ENCODE peak calls at places on chromosome 9, in six cellular contexts. One of them, this sample, is unnamed. For H3K36me3, the result is how much of the 10 kb centered on the place peaks cover.

GRCh38 chr9:87097238-87097637 is 149.9 kb upstream of the GAS1 start:
- DNase-seq in right atrium auricular region: no peak
- DNase-seq in OCI-LY7: no peak
- DNase-seq in brain microvascular endothelial cell: no peak
- DNase-seq in tibial nerve: no peak
- DNase-seq in IMR-90: no peak
- DNase-seq in this sample: no peak

GRCh38 chr9:73050887-73051550 is 98.2 kb upstream of the ALDH1A1 start:
- DNase-seq in tibial nerve: no peak
- DNase-seq in IMR-90: no peak
- DNase-seq in right atrium auricular region: no peak
- DNase-seq in OCI-LY7: no peak
- DNase-seq in brain microvascular endothelial cell: no peak
- DNase-seq in this sample: no peak

GRCh38 chr9:99057665-99058625 is 47.0 kb upstream of the TGFBR1 start:
- DNase-seq in tibial nerve: no peak
- DNase-seq in brain microvascular endothelial cell: peak
- DNase-seq in OCI-LY7: peak
- DNase-seq in right atrium auricular region: no peak
- DNase-seq in IMR-90: peak
- DNase-seq in this sample: peak

GRCh38 chr9:118669986-118670385 is 699.2 kb downstream of the BRINP1 start:
- DNase-seq in IMR-90: no peak
- DNase-seq in brain microvascular endothelial cell: no peak
- DNase-seq in right atrium auricular region: no peak
- DNase-seq in OCI-LY7: no peak
- DNase-seq in tibial nerve: no peak
- DNase-seq in this sample: no peak

GRCh38 chr9:129109504-129109903 is 1.1 kb downstream of the CRAT start:
- DNase-seq in IMR-90: no peak
- DNase-seq in OCI-LY7: peak
- DNase-seq in brain microvascular endothelial cell: no peak
- DNase-seq in right atrium auricular region: peak
- DNase-seq in tibial nerve: peak
- DNase-seq in this sample: peak

GRCh38 chr9:114958021-114958846 is 27.8 kb upstream of the TNFSF8 start:
- DNase-seq in brain microvascular endothelial cell: no peak
- DNase-seq in tibial nerve: no peak
- DNase-seq in right atrium auricular region: peak
- DNase-seq in OCI-LY7: no peak
- DNase-seq in IMR-90: no peak
- DNase-seq in this sample: no peak

GRCh38 chr9:83920469-83920941 is 727 bp downstream of the KIF27 start:
- DNase-seq in brain microvascular endothelial cell: no peak
- DNase-seq in IMR-90: peak
- DNase-seq in tibial nerve: peak
- DNase-seq in OCI-LY7: no peak
- DNase-seq in right atrium auricular region: no peak
- DNase-seq in this sample: peak

GRCh38 chr9:91515074-91515687 is 91.5 kb upstream of the NFIL3 start:
- DNase-seq in IMR-90: peak
- DNase-seq in right atrium auricular region: no peak
- DNase-seq in OCI-LY7: no peak
- DNase-seq in brain microvascular endothelial cell: peak
- DNase-seq in tibial nerve: no peak
- DNase-seq in this sample: peak

GRCh38 chr9:26260238-26260637 is 582.0 kb upstream of the TUSC1 start:
- DNase-seq in brain microvascular endothelial cell: peak
- DNase-seq in right atrium auricular region: no peak
- DNase-seq in IMR-90: peak
- DNase-seq in tibial nerve: no peak
- DNase-seq in OCI-LY7: no peak
- DNase-seq in this sample: peak

GRCh38 chr9:82553654-82554366 is 509.1 kb downstream of the RASEF start:
- DNase-seq in tibial nerve: no peak
- DNase-seq in OCI-LY7: no peak
- DNase-seq in IMR-90: peak
- DNase-seq in brain microvascular endothelial cell: no peak
- DNase-seq in right atrium auricular region: no peak
- DNase-seq in this sample: peak

GRCh38 chr9:14238518-14238917 is 75.4 kb downstream of the NFIB start:
- DNase-seq in right atrium auricular region: no peak
- DNase-seq in OCI-LY7: no peak
- DNase-seq in tibial nerve: no peak
- DNase-seq in brain microvascular endothelial cell: peak
- DNase-seq in IMR-90: peak
- DNase-seq in this sample: peak

DNA sequence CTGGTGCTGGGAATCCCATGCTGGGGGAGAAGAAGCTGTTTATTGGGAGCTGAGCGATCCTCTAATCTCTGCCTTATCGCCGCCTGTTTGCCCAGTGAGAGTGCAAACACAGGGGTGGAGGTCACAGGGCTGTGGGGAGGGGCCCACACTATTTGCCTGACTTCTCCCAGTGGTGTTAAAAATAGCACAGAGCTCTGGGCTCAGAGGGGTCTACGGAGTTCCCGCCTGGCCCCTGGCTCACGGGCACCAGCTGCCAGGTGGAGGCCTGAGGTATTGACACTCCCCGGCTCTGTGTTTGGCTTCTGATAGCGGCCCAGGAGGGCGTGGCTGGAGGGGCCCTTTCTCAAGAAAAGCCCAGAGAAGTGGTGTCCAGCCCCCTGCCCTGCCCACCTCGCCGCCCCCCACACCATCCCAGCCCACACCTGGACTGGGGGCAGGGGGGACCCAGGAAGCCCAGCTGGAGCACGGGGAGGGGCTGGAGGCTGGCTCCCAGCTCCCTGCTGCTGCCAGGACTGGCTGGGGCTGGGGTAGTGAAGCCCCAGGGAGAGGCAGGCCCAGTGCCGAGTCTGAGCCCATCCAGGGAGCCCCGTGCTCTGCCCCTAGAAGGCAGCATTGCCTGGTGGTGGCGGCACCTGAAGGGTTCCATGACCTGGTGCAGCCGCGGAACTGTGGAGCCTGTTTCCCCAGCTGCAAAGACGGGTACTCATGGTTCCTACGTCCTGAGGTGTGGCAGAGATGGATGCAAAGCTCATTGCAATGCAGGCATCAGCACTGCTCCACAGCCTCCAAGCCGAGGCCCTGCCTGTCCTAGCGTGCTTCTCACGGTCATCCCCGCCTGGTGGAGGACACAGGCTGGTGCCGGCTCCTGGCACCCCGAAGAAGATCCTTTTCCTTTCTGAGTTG is 35.7 kb upstream of the EGFL7 start:
- DNase-seq in IMR-90: no peak
- DNase-seq in OCI-LY7: no peak
- DNase-seq in brain microvascular endothelial cell: no peak
- DNase-seq in right atrium auricular region: no peak
- DNase-seq in tibial nerve: no peak
- DNase-seq in this sample: peak
- TF ChIP-seq CTCF in IMR-90: no peak
- TF ChIP-seq CTCF in OCI-LY7: no peak
- TF ChIP-seq CTCF in brain microvascular endothelial cell: peak
- TF ChIP-seq CTCF in right atrium auricular region: no peak
- TF ChIP-seq CTCF in tibial nerve: no peak
- TF ChIP-seq CTCF in this sample: peak

GRCh38 chr9:127808347-127809001 is 5.8 kb downstream of the FPGS start:
- DNase-seq in OCI-LY7: peak
- DNase-seq in brain microvascular endothelial cell: no peak
- DNase-seq in tibial nerve: no peak
- DNase-seq in right atrium auricular region: no peak
- DNase-seq in IMR-90: no peak
- DNase-seq in this sample: no peak
- H3K36me3 ChIP-seq in OCI-LY7: half or more
- H3K36me3 ChIP-seq in brain microvascular endothelial cell: half or more
- H3K36me3 ChIP-seq in tibial nerve: half or more
- H3K36me3 ChIP-seq in right atrium auricular region: under half
- H3K36me3 ChIP-seq in IMR-90: half or more
- H3K36me3 ChIP-seq in this sample: under half

DNA sequence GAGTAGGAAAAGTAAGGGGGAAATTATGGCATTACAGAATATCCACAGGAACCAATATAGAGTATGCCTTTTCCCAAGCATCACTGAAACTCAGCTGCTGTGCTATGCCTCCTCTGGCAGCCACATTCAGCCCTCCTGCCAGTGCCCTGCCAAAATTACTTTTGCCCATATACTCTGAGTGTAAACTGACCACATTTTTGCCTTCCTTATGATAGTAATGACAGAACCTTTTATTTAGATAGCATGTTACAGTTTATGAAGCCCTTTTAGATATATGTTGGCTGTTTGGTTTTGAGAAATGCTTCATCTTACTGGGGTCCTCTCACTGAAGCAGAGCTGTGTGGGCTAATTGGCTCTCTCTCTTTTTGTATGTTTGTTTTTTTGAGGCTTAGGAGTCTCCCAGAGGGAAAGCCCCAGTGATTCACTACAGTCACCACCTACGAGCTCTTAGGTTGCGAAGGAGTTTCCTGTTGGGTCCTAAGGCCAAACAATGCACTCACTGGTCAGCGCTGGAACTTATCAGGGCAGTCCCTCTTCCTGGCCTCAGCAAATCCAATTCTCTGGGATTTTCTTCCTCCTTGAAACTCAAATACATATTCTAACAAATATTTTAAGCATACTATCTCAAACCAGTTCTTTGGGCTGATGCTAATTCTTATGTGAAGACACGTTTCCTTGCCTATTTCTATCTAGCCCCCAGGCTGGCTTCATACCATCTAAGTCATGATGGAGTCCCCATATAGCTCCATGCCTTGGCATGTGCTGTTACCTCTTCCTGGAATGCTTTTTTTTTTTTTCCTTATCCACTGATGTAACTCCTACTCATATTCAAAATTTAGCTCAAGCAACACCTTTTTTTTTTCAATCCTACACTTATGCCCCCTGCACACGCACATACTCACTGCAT is 3.7 kb downstream of the PHF24 start:
- DNase-seq in IMR-90: peak
- DNase-seq in brain microvascular endothelial cell: peak
- DNase-seq in tibial nerve: no peak
- DNase-seq in right atrium auricular region: no peak
- DNase-seq in OCI-LY7: no peak
- DNase-seq in this sample: peak
- TF ChIP-seq CTCF in IMR-90: no peak
- TF ChIP-seq CTCF in brain microvascular endothelial cell: no peak
- TF ChIP-seq CTCF in tibial nerve: no peak
- TF ChIP-seq CTCF in right atrium auricular region: no peak
- TF ChIP-seq CTCF in OCI-LY7: no peak
- TF ChIP-seq CTCF in this sample: no peak

DNA sequence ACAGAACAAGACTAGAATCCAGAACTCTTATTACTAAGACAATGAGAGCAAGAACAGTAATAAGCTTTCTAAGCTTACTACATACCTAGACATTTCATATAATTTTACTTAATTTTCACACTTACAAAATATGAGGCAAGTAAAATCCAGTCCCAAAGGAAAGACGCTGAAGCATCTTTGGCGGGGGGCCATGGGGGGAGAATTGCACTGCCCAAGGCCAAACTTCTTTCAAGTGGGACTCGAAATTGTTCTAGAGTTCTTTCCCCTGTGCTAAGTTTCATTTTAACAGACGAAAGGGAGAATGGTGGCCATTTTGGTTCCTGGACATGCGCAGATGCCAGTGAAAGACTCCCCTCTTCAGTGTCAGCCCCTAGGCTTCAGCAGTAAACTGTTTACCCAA is 72.3 kb downstream of the PRRT1B start:
- DNase-seq in brain microvascular endothelial cell: no peak
- DNase-seq in right atrium auricular region: no peak
- DNase-seq in OCI-LY7: no peak
- DNase-seq in IMR-90: no peak
- DNase-seq in tibial nerve: no peak
- DNase-seq in this sample: no peak
- H3K36me3 ChIP-seq in brain microvascular endothelial cell: under half
- H3K36me3 ChIP-seq in right atrium auricular region: half or more
- H3K36me3 ChIP-seq in OCI-LY7: half or more
- H3K36me3 ChIP-seq in IMR-90: under half
- H3K36me3 ChIP-seq in tibial nerve: half or more
- H3K36me3 ChIP-seq in this sample: under half

DNA sequence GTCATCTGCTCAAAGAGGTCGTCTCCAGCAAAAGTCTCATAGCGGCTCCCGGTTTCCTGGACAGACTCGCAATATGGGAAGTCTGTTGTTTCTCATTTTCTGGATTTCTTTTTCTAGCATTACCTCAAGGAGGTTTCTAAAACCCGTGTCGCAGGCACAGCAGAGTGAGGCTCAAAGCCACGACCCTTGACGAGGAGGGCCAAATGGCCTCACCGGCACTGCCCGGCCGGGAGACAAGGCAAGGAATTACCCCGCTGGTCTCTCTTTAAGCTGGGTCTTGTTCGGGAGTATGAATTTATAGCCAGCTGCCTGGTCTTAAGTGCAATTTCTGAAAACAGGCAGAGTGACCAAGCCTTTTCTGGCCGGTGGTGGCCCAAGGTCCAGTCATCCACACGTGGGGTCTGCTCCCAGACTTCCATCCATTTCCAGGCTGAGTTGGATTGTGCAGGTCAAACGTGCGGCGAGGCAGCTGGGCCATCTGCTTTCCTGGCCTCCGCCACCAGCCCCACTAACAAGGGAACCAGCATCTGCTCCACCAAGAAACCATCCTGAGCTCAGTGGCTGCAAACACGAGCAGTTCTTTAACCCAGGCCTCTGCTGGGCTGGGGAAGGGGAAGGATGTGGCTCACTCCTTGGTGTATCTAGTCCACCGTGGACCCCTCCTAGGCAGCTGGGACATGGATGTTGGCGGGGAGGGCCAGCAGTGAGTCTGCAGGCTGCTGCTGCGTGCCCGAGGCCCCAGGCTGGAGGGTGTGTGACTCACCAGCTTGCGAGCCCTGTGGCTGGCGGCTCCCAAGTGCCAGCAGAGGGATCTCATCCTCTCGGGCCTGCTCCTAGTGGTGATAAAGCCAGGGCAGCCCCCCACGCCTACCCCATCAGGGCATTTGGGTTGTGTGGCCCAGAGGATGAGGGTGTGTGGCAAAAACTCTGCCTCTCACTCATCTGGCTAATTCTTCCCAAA is 55.6 kb upstream of the COL5A1 start:
- DNase-seq in right atrium auricular region: peak
- DNase-seq in OCI-LY7: no peak
- DNase-seq in brain microvascular endothelial cell: peak
- DNase-seq in tibial nerve: no peak
- DNase-seq in IMR-90: peak
- DNase-seq in this sample: no peak
- TF ChIP-seq CTCF in right atrium auricular region: no peak
- TF ChIP-seq CTCF in OCI-LY7: no peak
- TF ChIP-seq CTCF in brain microvascular endothelial cell: peak
- TF ChIP-seq CTCF in tibial nerve: no peak
- TF ChIP-seq CTCF in IMR-90: peak
- TF ChIP-seq CTCF in this sample: no peak

DNA sequence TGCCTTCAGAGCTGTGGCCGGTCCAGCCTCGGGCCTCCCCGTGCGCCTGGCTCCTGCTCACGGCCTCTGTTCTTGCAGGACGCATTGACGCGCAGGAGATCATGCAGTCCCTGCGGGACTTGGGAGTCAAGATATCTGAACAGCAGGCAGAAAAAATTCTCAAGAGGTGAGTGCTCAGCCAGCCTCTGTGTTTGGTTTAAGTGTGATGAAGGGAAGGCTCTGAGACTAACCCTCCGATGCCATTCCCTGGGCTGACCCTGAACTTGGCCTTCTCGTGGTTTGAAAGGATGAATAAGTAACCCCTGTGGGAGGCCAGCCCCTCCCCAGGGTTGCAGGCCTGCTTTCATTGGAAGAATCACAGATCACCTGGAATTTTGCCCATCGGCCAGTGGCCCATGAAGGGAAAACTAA is 26.3 kb downstream of the PTGES2 start:
- DNase-seq in OCI-LY7: no peak
- DNase-seq in brain microvascular endothelial cell: no peak
- DNase-seq in tibial nerve: no peak
- DNase-seq in right atrium auricular region: no peak
- DNase-seq in IMR-90: no peak
- DNase-seq in this sample: no peak
- H3K36me3 ChIP-seq in OCI-LY7: half or more
- H3K36me3 ChIP-seq in brain microvascular endothelial cell: under half
- H3K36me3 ChIP-seq in tibial nerve: under half
- H3K36me3 ChIP-seq in right atrium auricular region: under half
- H3K36me3 ChIP-seq in IMR-90: under half
- H3K36me3 ChIP-seq in this sample: under half